ENCODE peak calls at places on chromosomes 11 and 22, in nine cellular contexts. O is OCI-LY7, R is neural progenitor cell, Y is HCT116, K is PC-3, S is SK-N-SH, B is MM.1S, D is GM23338, U is hepatocyte. I is an unnamed sample.
A peak's percentile ranks its signal among the peaks of the same experiment; 100 is the strongest.

GRCh38 chr11:35766651-35767050 is 104.1 kb downstream of the TRIM44 start:
- DNase-seq in O (no peak), S (no peak), K (no peak), B (no peak), U (no peak), Y (no peak), R (no peak), D (no peak), I (no peak)

GRCh38 chr11:7154881-7155344 is 66.1 kb downstream of the RBMXL2 start:
- DNase-seq in O (no peak), S (peak; percentile 57), Y (no peak), B (no peak), D (no peak), R (no peak), K (no peak), U (peak; percentile 11), I (peak; percentile 16)

GRCh38 chr11:69919659-69920499 is 100.7 kb upstream of the FGF3 start:
- DNase-seq in D (no peak), Y (no peak), O (no peak), B (no peak), U (no peak), S (no peak), K (peak; percentile 17), R (no peak), I (no peak)

GRCh38 chr22:22759371-22759770 is 115.0 kb downstream of the GGTLC2 start:
- DNase-seq in O (no peak), S (no peak), B (no peak), U (no peak), Y (no peak), K (no peak), R (no peak), D (no peak), I (no peak)

GRCh38 chr11:120517390-120518315 is 6.1 kb downstream of the GRIK4 start:
- DNase-seq in O (no peak), R (no peak), Y (no peak), D (no peak), U (peak; percentile 59), B (no peak), K (no peak), S (no peak), I (no peak)

GRCh38 chr11:86761978-86762377 is 38.4 kb upstream of the PRSS23 start:
- DNase-seq in D (no peak), U (no peak), K (no peak), S (no peak), Y (no peak), O (no peak), R (no peak), B (no peak), I (peak; percentile 77)

GRCh38 chr11:27618591-27618990 is 81.7 kb downstream of the BDNF start:
- DNase-seq in B (no peak), U (no peak), D (no peak), K (peak; percentile 11), S (no peak), R (no peak), O (no peak), Y (no peak), I (peak; percentile 35)

GRCh38 chr22:46846832-46847355 is 84.4 kb downstream of the TBC1D22A start:
- DNase-seq in R (no peak), K (no peak), B (no peak), Y (no peak), U (no peak), O (no peak), S (no peak), D (no peak), I (no peak)

GRCh38 chr11:102724904-102725515 is at the start of gene MMP8:
- DNase-seq in Y (no peak), D (no peak), O (no peak), B (no peak), S (no peak), K (no peak), U (no peak), R (no peak), I (peak; percentile 37)

GRCh38 chr11:100695911-100696310 is 8.8 kb downstream of the ARHGAP42 start:
- DNase-seq in O (no peak), S (no peak), D (no peak), B (no peak), R (no peak), K (no peak), U (no peak), Y (no peak), I (no peak)

GRCh38 chr22:43242627-43243026 is 55.7 kb upstream of the TTLL12 start:
- DNase-seq in S (no peak), D (no peak), R (no peak), K (no peak), O (no peak), U (no peak), Y (no peak), B (no peak), I (no peak)

GRCh38 chr22:43244385-43244784 is 57.5 kb upstream of the TTLL12 start:
- DNase-seq in U (no peak), D (peak; percentile 14), R (no peak), B (no peak), S (no peak), Y (no peak), K (no peak), O (no peak), I (no peak)

GRCh38 chr22:43241699-43242386 is 54.9 kb upstream of the TTLL12 start:
- DNase-seq in D (no peak), S (no peak), O (no peak), U (no peak), Y (no peak), K (no peak), R (no peak), B (no peak), I (no peak)

GRCh38 chr22:43244803-43245527 is 58.0 kb upstream of the TTLL12 start:
- DNase-seq in S (no peak), B (no peak), U (no peak), R (no peak), O (no peak), K (no peak), Y (no peak), D (no peak), I (no peak)

GRCh38 chr22:43243275-43243768 is 56.4 kb upstream of the TTLL12 start:
- DNase-seq in O (no peak), U (no peak), R (no peak), D (no peak), B (no peak), K (no peak), Y (no peak), S (no peak), I (no peak)
- TF ChIP-seq EZH2phosphoT487 in O (no peak), U (no peak), R (no peak), D (no peak), B (no peak), K (no peak), Y (no peak), S (no peak), I (no peak)

GRCh38 chr11:63847363-63847762 is 8.5 kb downstream of the MARK2 start:
- DNase-seq in B (no peak), S (no peak), D (peak; percentile 85), R (no peak), Y (no peak), U (no peak), O (no peak), K (peak; percentile 94), I (no peak)

GRCh38 chr11:63845911-63846310 is 7.0 kb downstream of the MARK2 start:
- DNase-seq in K (no peak), B (no peak), D (no peak), S (no peak), R (no peak), Y (no peak), O (no peak), U (peak; percentile 37), I (no peak)

GRCh38 chr11:63846897-63847296 is 8.0 kb downstream of the MARK2 start:
- DNase-seq in D (no peak), O (no peak), S (no peak), U (no peak), R (no peak), Y (no peak), K (no peak), B (no peak), I (no peak)

GRCh38 chr11:63843042-63843441 is 4.1 kb downstream of the MARK2 start:
- DNase-seq in O (no peak), B (no peak), R (no peak), D (no peak), Y (no peak), U (peak; percentile 46), S (no peak), K (no peak), I (peak; percentile 44)

GRCh38 chr11:63845305-63845704 is 6.4 kb downstream of the MARK2 start:
- DNase-seq in D (no peak), O (no peak), B (no peak), S (no peak), Y (no peak), R (no peak), K (peak; percentile 77), U (peak; percentile 64), I (peak; percentile 87)
- H4K20me1 ChIP-seq in D (peaks cover 64% of the 10 kb centered on the region), O (peaks cover 33% of the 10 kb centered on the region), B (peaks cover 5% of the 10 kb centered on the region), S (peaks cover 88% of the 10 kb centered on the region), Y (peaks cover 12% of the 10 kb centered on the region), R (peaks cover 90% of the 10 kb centered on the region), K (peaks cover 59% of the 10 kb centered on the region), U (peaks cover 71% of the 10 kb centered on the region), I (peaks cover 13% of the 10 kb centered on the region)

DNA sequence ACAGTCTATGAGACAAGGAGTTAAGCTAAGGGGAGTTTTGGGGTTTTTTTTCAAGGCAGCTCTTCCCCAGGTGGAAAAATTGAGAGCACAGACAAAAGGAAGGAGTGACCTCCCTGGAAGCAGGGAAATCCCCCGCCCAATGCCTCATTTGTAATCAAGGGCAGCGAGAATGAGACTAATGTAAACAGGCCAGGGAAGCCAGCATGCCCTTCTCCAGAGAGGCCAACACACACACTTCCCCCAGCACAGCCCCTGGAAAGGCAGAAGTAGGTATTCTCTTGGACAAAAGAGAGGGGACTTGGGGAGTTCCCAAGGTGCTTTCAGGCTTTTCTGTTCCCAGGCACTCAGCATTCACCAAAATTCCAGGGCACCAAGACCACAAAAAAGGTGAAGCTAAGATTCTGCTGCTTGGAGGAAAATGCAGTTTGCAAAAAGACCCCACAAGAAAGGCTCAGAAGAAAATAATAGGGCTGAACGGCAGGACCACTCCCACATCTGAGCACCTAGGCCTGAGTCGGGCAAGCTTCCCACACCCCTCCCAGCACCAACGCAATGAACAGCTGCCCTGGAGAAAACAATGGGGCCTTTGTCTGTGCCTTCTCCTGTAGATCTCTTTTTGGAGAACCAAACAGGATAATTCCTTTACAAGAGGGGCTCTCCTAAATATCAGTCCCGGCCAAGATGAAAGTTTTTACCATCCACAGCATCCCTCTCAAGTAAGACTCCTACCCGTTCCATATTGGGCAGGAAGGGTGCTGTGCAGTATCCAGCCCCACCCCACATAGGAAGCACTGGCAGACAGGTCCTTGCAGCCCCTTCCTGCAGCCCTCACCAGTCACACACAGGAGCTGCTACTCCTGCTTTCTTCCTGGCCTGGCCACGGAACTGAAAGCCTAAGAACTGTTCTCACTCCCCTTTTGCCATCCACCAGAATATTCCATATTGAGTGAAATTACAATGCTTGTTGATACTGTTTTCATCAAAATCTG is 70.7 kb upstream of the AKIP1 start:
- DNase-seq in O (no peak), R (peak; percentile 85), U (peak; percentile 65), B (no peak), D (peak; percentile 50), K (peak; percentile 27), S (no peak), Y (no peak), I (peak; percentile 25)
- TF ChIP-seq EZH2phosphoT487 in O (no peak), R (no peak), U (no peak), B (no peak), D (no peak), K (no peak), S (no peak), Y (no peak), I (no peak)

DNA sequence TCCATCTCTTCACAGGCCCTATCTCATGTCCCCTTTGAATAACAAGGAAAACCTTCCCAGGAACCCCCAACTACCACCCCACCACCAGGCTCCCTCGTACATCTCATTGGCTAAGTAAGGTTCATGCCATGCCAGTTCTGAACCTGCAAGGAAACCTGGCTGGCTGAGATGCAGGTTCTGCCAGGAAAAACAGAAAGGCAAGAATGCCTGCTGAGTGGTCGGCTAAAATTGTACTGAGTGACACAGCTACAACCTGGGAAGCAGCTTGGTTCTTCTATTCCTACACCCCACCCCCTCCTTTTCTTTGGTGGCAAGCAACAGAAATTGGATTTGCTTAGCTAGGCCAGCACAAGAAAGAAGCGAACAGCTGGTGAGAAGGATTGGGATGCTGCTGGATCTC is 36.1 kb upstream of the TSPAN18 start:
- DNase-seq in D (no peak), K (no peak), O (no peak), B (no peak), U (no peak), Y (no peak), S (no peak), R (no peak), I (no peak)
- H4K20me1 ChIP-seq in D (no peaks in the 10 kb centered on the region), K (no peaks in the 10 kb centered on the region), O (no peaks in the 10 kb centered on the region), B (no peaks in the 10 kb centered on the region), U (no peaks in the 10 kb centered on the region), Y (no peaks in the 10 kb centered on the region), S (no peaks in the 10 kb centered on the region), R (no peaks in the 10 kb centered on the region), I (no peaks in the 10 kb centered on the region)